ENCODE peak calls at places on chromosomes 12 and 14, in five cellular contexts. W, Y, C, F and T are unnamed samples.

GRCh38 chr12:117724545-117724944 is 244.2 kb downstream of the KSR2 start:
- DNase-seq in W (no peak), Y (no peak), C (no peak), F (no peak), T (no peak)

GRCh38 chr14:29822430-29822709 is 105.3 kb downstream of the PRKD1 start:
- DNase-seq in W (no peak), Y (no peak), C (peak), F (no peak), T (no peak)

GRCh38 chr12:6772331-6772695 is at the start of gene LAG3:
- DNase-seq in W (no peak), Y (no peak), C (no peak), F (no peak), T (no peak)

GRCh38 chr14:105844810-105845724 is 318.7 kb downstream of the TMEM121 start:
- DNase-seq in W (no peak), Y (no peak), C (no peak), F (no peak), T (no peak)

GRCh38 chr12:88600272-88600671 is 20.0 kb upstream of the KITLG start:
- DNase-seq in W (no peak), Y (peak), C (peak), F (no peak), T (no peak)

GRCh38 chr12:104485651-104486341 is 29.0 kb downstream of the CHST11 start:
- DNase-seq in W (no peak), Y (no peak), C (no peak), F (no peak), T (no peak)

GRCh38 chr14:52553002-52553670 is 500 bp downstream of the GPR137C start:
- DNase-seq in W (no peak), Y (peak), C (peak), F (peak), T (peak)

GRCh38 chr12:12327802-12328201 is 22.2 kb downstream of the MANSC1 start:
- DNase-seq in W (peak), Y (peak), C (peak), F (no peak), T (peak)

GRCh38 chr14:73718742-73719251 is 4.6 kb upstream of the PNMA1 start:
- DNase-seq in W (no peak), Y (no peak), C (no peak), F (peak), T (no peak)

GRCh38 chr12:42790761-42791151 is 201.2 kb upstream of the PRICKLE1 start:
- DNase-seq in W (no peak), Y (peak), C (peak), F (no peak), T (no peak)

GRCh38 chr12:98743362-98743953 is 98.4 kb downstream of the APAF1 start:
- DNase-seq in W (no peak), Y (peak), C (no peak), F (no peak), T (peak)

GRCh38 chr12:570237-570925 is 92.9 kb downstream of the NINJ2 start:
- DNase-seq in W (no peak), Y (peak), C (peak), F (no peak), T (no peak)

GRCh38 chr12:120199595-120200306 is 1.2 kb downstream of the RPLP0 start:
- DNase-seq in W (no peak), Y (peak), C (peak), F (no peak), T (no peak)

GRCh38 chr12:83161451-83161850 is 474.7 kb downstream of the TMTC2 start:
- DNase-seq in W (no peak), Y (peak), C (no peak), F (no peak), T (no peak)

GRCh38 chr12:96994900-96995299 is 87.8 kb downstream of the NEDD1 start:
- DNase-seq in W (no peak), Y (no peak), C (no peak), F (no peak), T (no peak)